ENCODE peak calls at places on chromosomes 13 and 19, in eight cellular contexts. H is epithelial cell of proximal tubule; K is stimulated activated CD4-positive, alpha-beta T cell treated with anti-CD3 and anti-CD28 coated beads, TNF-alpha, amount 100 ng/mL, for 48 hours; V is choroid plexus epithelial cell; J is activated T-cell treated with anti-CD3 and anti-CD28 coated beads, Interleukin-2, amount 50 U/mL, for 4 hours; L is LoVo; W is AG09319; O is progenitor cell of endocrine pancreas. I is an unnamed sample.

GRCh38 chr13:40221460-40222201 is 444.8 kb downstream of the FOXO1 start:
- DNase-seq in H (peak), K (no peak), V (peak), J (no peak), L (no peak), W (no peak), O (no peak), I (no peak)

GRCh38 chr13:33204130-33204927 is 81.2 kb downstream of the STARD13 start:
- DNase-seq in H (no peak), K (no peak), V (peak), J (no peak), L (no peak), W (peak), O (no peak), I (peak)

GRCh38 chr13:36432106-36432544 is at the start of gene CCNA1:
- DNase-seq in H (no peak), K (no peak), V (peak), J (no peak), L (no peak), W (no peak), O (peak), I (peak)

GRCh38 chr13:113510871-113511270 is 20.4 kb upstream of the DCUN1D2 start:
- DNase-seq in H (no peak), K (no peak), V (no peak), J (no peak), L (no peak), W (no peak), O (no peak), I (no peak)

GRCh38 chr19:38281820-38282566 is 17.6 kb downstream of the SPINT2 start:
- DNase-seq in H (no peak), K (no peak), V (no peak), J (no peak), L (no peak), W (no peak), O (no peak), I (no peak)

GRCh38 chr19:12867120-12868099 is 13.8 kb downstream of the DNASE2 start:
- DNase-seq in H (no peak), K (peak), V (peak), J (peak), L (peak), W (no peak), O (peak), I (peak)

GRCh38 chr13:35549481-35549880 is 73.0 kb upstream of the MAB21L1 start:
- DNase-seq in H (peak), K (no peak), V (peak), J (no peak), L (no peak), W (peak), O (no peak), I (peak)

GRCh38 chr19:36008336-36008978 is at the start of gene SYNE4:
- DNase-seq in H (no peak), K (no peak), V (no peak), J (no peak), L (no peak), W (no peak), O (peak), I (no peak)

GRCh38 chr13:91747164-91747563 is 348.7 kb downstream of the GPC5 start:
- DNase-seq in H (no peak), K (no peak), V (no peak), J (no peak), L (no peak), W (no peak), O (no peak), I (no peak)

GRCh38 chr13:110182003-110182402 is 125.0 kb downstream of the COL4A1 start:
- DNase-seq in H (no peak), K (no peak), V (no peak), J (no peak), L (no peak), W (no peak), O (no peak), I (no peak)

GRCh38 chr13:48431987-48432615 is 19.2 kb upstream of the LPAR6 start:
- DNase-seq in H (no peak), K (no peak), V (peak), J (no peak), L (no peak), W (no peak), O (no peak), I (no peak)

GRCh38 chr19:58571575-58571947 is 1.6 kb downstream of the MZF1 start:
- DNase-seq in H (no peak), K (no peak), V (no peak), J (peak), L (no peak), W (no peak), O (no peak), I (no peak)

GRCh38 chr13:20891768-20892167 is 10.8 kb downstream of the XPO4 start:
- DNase-seq in H (no peak), K (no peak), V (no peak), J (no peak), L (no peak), W (no peak), O (no peak), I (no peak)

GRCh38 chr13:42041684-42042035 is 6.8 kb upstream of the DGKH start:
- DNase-seq in H (no peak), K (no peak), V (peak), J (no peak), L (peak), W (no peak), O (peak), I (peak)

GRCh38 chr13:21997726-21998125 is 326.9 kb downstream of the FGF9 start:
- DNase-seq in H (no peak), K (no peak), V (no peak), J (no peak), L (peak), W (no peak), O (no peak), I (no peak)

GRCh38 chr13:98541701-98542203 is 35.2 kb downstream of the STK24 start:
- DNase-seq in H (no peak), K (no peak), V (no peak), J (no peak), L (no peak), W (no peak), O (no peak), I (no peak)

GRCh38 chr13:111393221-111393790 is 72.9 kb downstream of the TEX29 start:
- DNase-seq in H (no peak), K (no peak), V (no peak), J (no peak), L (no peak), W (no peak), O (no peak), I (no peak)

GRCh38 chr13:97275775-97276501 is 53.8 kb downstream of the MBNL2 start:
- DNase-seq in H (no peak), K (no peak), V (no peak), J (no peak), L (no peak), W (no peak), O (no peak), I (no peak)

GRCh38 chr19:10299545-10300458 is 9.8 kb downstream of the ZGLP1 start:
- DNase-seq in H (no peak), K (no peak), V (no peak), J (no peak), L (no peak), W (no peak), O (no peak), I (no peak)

GRCh38 chr19:8340341-8341096 is 2.5 kb downstream of the KANK3 start:
- DNase-seq in H (no peak), K (no peak), V (no peak), J (no peak), L (no peak), W (no peak), O (no peak), I (no peak)

GRCh38 chr13:99953138-99953755 is 18.3 kb downstream of the ZIC5 start:
- DNase-seq in H (no peak), K (no peak), V (no peak), J (no peak), L (no peak), W (no peak), O (no peak), I (no peak)

GRCh38 chr13:30464496-30465351 is 1.0 kb downstream of the HMGB1 start:
- DNase-seq in H (no peak), K (peak), V (peak), J (peak), L (peak), W (peak), O (peak), I (peak)

GRCh38 chr13:38384171-38384570 is 34.5 kb downstream of the UFM1 start:
- DNase-seq in H (no peak), K (no peak), V (no peak), J (no peak), L (no peak), W (no peak), O (no peak), I (no peak)

GRCh38 chr19:10625003-10625761 is at the start of gene SLC44A2:
- DNase-seq in H (no peak), K (no peak), V (peak), J (no peak), L (peak), W (no peak), O (peak), I (peak)

GRCh38 chr19:43594710-43595604 is 977 bp downstream of the IRGQ start:
- DNase-seq in H (no peak), K (peak), V (peak), J (peak), L (no peak), W (peak), O (peak), I (peak)

GRCh38 chr19:15591796-15592195 is 23.2 kb upstream of the CYP4F8 start:
- DNase-seq in H (no peak), K (no peak), V (no peak), J (no peak), L (no peak), W (no peak), O (no peak), I (no peak)

GRCh38 chr13:59542303-59542702 is 621.4 kb downstream of the DIAPH3 start:
- DNase-seq in H (no peak), K (no peak), V (no peak), J (no peak), L (no peak), W (no peak), O (no peak), I (no peak)

GRCh38 chr13:50810998-50811397 is 32.5 kb downstream of the DLEU7 start:
- DNase-seq in H (no peak), K (no peak), V (no peak), J (no peak), L (no peak), W (no peak), O (no peak), I (no peak)

GRCh38 chr19:48354332-48354992 is 9.3 kb downstream of the TMEM143 start:
- DNase-seq in H (no peak), K (no peak), V (peak), J (no peak), L (peak), W (no peak), O (no peak), I (peak)

GRCh38 chr13:113990321-113990837 is 16.5 kb upstream of the C13orf46 start:
- DNase-seq in H (no peak), K (no peak), V (no peak), J (no peak), L (no peak), W (no peak), O (no peak), I (no peak)

GRCh38 chr19:4566402-4567051 is 7.0 kb upstream of the SEMA6B start:
- DNase-seq in H (no peak), K (no peak), V (no peak), J (no peak), L (no peak), W (no peak), O (no peak), I (no peak)

GRCh38 chr19:40539070-40539469 is 37.6 kb upstream of the SHKBP1 start:
- DNase-seq in H (no peak), K (no peak), V (no peak), J (no peak), L (no peak), W (no peak), O (no peak), I (peak)

GRCh38 chr19:39413903-39414608 is 1.6 kb downstream of the PLEKHG2 start:
- DNase-seq in H (no peak), K (no peak), V (no peak), J (no peak), L (no peak), W (no peak), O (no peak), I (peak)